ENCODE peak calls at places on chromosomes 5 and 9, in four cellular contexts. H, Y, B and Q are unnamed samples.

GRCh38 chr9:117028103-117028858 is 341.2 kb downstream of the TRIM32 start:
- DNase-seq in H (no peak), Y (no peak), B (no peak), Q (no peak)

GRCh38 chr9:96021616-96022444 is 146.3 kb downstream of the ERCC6L2 start:
- DNase-seq in H (no peak), Y (no peak), B (no peak), Q (no peak)

GRCh38 chr5:41465493-41466171 is 44.8 kb downstream of the PLCXD3 start:
- DNase-seq in H (no peak), Y (no peak), B (no peak), Q (no peak)

GRCh38 chr5:141779642-141780041 is 97.6 kb upstream of the ARAP3 start:
- DNase-seq in H (peak), Y (no peak), B (no peak), Q (peak)

GRCh38 chr9:126856326-126856877 is 4.0 kb upstream of the ZBTB34 start:
- DNase-seq in H (no peak), Y (no peak), B (no peak), Q (no peak)

GRCh38 chr5:172086312-172086975 is 80.0 kb upstream of the FBXW11 start:
- DNase-seq in H (no peak), Y (no peak), B (no peak), Q (no peak)

GRCh38 chr9:137648396-137648795 is 29.6 kb downstream of the EHMT1 start:
- DNase-seq in H (no peak), Y (no peak), B (no peak), Q (no peak)

GRCh38 chr5:41263335-41263734 is 50.0 kb upstream of the C6 start:
- DNase-seq in H (no peak), Y (no peak), B (no peak), Q (no peak)

GRCh38 chr5:120771181-120771580 is 307.1 kb downstream of the PRR16 start:
- DNase-seq in H (no peak), Y (no peak), B (no peak), Q (peak)

GRCh38 chr5:74576941-74577456 is 63.5 kb downstream of the ENC1 start:
- DNase-seq in H (no peak), Y (no peak), B (peak), Q (no peak)

GRCh38 chr5:153513171-153513570 is 22.7 kb downstream of the GRIA1 start:
- DNase-seq in H (no peak), Y (no peak), B (no peak), Q (no peak)

GRCh38 chr5:112216140-112216539 is 202.9 kb downstream of the EPB41L4A start:
- DNase-seq in H (no peak), Y (no peak), B (no peak), Q (no peak)

GRCh38 chr5:112929336-112930081 is 7.5 kb upstream of the REEP5 start:
- DNase-seq in H (no peak), Y (no peak), B (no peak), Q (no peak)

GRCh38 chr9:33388110-33388994 is 14.0 kb downstream of the AQP7 start:
- DNase-seq in H (no peak), Y (no peak), B (no peak), Q (no peak)

GRCh38 chr9:134651226-134651905 is 9.8 kb downstream of the COL5A1 start:
- DNase-seq in H (no peak), Y (no peak), B (no peak), Q (no peak)

GRCh38 chr5:91109634-91110033 is 273.5 kb downstream of the ARRDC3 start:
- DNase-seq in H (no peak), Y (no peak), B (no peak), Q (no peak)

GRCh38 chr5:136020383-136021015 is 8.3 kb upstream of the TGFBI start:
- DNase-seq in H (peak), Y (peak), B (peak), Q (peak)

GRCh38 chr5:43661102-43661501 is 58.1 kb downstream of the NNT start:
- DNase-seq in H (peak), Y (peak), B (peak), Q (peak)

GRCh38 chr5:121313886-121314285 is 537.8 kb upstream of the FTMT start:
- DNase-seq in H (no peak), Y (no peak), B (no peak), Q (no peak)

GRCh38 chr9:126386088-126386487 is 59.5 kb downstream of the MVB12B start:
- DNase-seq in H (no peak), Y (no peak), B (no peak), Q (peak)

GRCh38 chr9:124394596-124394995 is 20.6 kb downstream of the PSMB7 start:
- DNase-seq in H (no peak), Y (no peak), B (no peak), Q (no peak)

GRCh38 chr9:77735515-77735914 is 87.4 kb upstream of the GNA14 start:
- DNase-seq in H (peak), Y (no peak), B (no peak), Q (no peak)

GRCh38 chr5:92678576-92679105 is 902.4 kb downstream of the NR2F1-AS1 start:
- DNase-seq in H (no peak), Y (peak), B (no peak), Q (peak)

GRCh38 chr5:18465833-18466681 is 831.8 kb downstream of the TAF11L14 start:
- DNase-seq in H (no peak), Y (no peak), B (peak), Q (peak)

GRCh38 chr5:1552469-1553255 is 28.9 kb upstream of the LPCAT1 start:
- DNase-seq in H (no peak), Y (no peak), B (no peak), Q (no peak)

GRCh38 chr9:88660611-88661010 is 125.6 kb downstream of the NXNL2 start:
- DNase-seq in H (no peak), Y (peak), B (no peak), Q (peak)

GRCh38 chr9:14025741-14026140 is 288.2 kb downstream of the NFIB start:
- DNase-seq in H (no peak), Y (no peak), B (no peak), Q (no peak)

GRCh38 chr5:41004931-41005330 is 66.2 kb downstream of the MROH2B start:
- DNase-seq in H (no peak), Y (no peak), B (no peak), Q (no peak)

GRCh38 chr5:35303152-35303551 is 72.9 kb upstream of the PRLR start:
- DNase-seq in H (no peak), Y (no peak), B (no peak), Q (no peak)

GRCh38 chr5:75717082-75717922 is at the start of gene POC5:
- DNase-seq in H (peak), Y (peak), B (peak), Q (peak)
- TF ChIP-seq CTCF in H (peak), Y (peak), B (no peak), Q (no peak)

GRCh38 chr9:98673681-98674080 is 35.1 kb downstream of the GABBR2 start:
- DNase-seq in H (no peak), Y (no peak), B (no peak), Q (no peak)

GRCh38 chr9:98678244-98678842 is 30.4 kb downstream of the GABBR2 start:
- DNase-seq in H (no peak), Y (peak), B (no peak), Q (peak)
- TF ChIP-seq CTCF in H (no peak), Y (peak), B (peak), Q (peak)

GRCh38 chr5:96687812-96688453 is 25.8 kb downstream of the CAST start:
- DNase-seq in H (no peak), Y (peak), B (peak), Q (peak)
- TF ChIP-seq CTCF in H (peak), Y (peak), B (peak), Q (peak)

DNA sequence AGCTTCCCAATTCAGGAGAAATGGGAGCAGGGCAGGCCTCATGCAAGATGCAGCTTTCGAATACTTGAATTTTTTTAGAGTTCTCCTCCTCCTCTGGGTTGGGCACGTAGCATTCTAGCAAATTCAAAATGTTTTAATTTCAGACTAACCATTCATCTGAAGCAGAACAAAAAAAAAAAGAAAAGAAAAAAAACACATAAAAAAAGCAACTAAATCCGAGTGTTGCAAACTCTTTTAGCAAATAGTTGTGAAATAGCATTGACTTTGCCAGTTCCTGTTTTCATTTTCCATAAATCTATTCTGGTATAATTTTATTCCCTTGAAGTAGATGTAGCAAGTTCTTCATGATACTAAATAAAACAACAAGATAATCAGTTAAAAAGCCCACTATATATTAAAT is 359.0 kb upstream of the KLF4 start:
- DNase-seq in H (no peak), Y (no peak), B (no peak), Q (no peak)
- TF ChIP-seq CTCF in H (no peak), Y (no peak), B (no peak), Q (no peak)

GRCh38 chr5:177367981-177368960 is 10.5 kb downstream of the RGS14 start:
- DNase-seq in H (no peak), Y (no peak), B (no peak), Q (no peak)

GRCh38 chr5:177369050-177369912 is 11.6 kb downstream of the RGS14 start:
- DNase-seq in H (no peak), Y (no peak), B (no peak), Q (peak)

GRCh38 chr5:177365845-177366527 is 8.3 kb downstream of the RGS14 start:
- DNase-seq in H (no peak), Y (no peak), B (no peak), Q (no peak)

GRCh38 chr5:177366528-177367322 is 9.0 kb downstream of the RGS14 start:
- DNase-seq in H (peak), Y (no peak), B (no peak), Q (no peak)

GRCh38 chr5:177367323-177367848 is 9.7 kb downstream of the RGS14 start:
- DNase-seq in H (no peak), Y (no peak), B (no peak), Q (no peak)
- TF ChIP-seq CTCF in H (peak), Y (no peak), B (no peak), Q (no peak)

DNA sequence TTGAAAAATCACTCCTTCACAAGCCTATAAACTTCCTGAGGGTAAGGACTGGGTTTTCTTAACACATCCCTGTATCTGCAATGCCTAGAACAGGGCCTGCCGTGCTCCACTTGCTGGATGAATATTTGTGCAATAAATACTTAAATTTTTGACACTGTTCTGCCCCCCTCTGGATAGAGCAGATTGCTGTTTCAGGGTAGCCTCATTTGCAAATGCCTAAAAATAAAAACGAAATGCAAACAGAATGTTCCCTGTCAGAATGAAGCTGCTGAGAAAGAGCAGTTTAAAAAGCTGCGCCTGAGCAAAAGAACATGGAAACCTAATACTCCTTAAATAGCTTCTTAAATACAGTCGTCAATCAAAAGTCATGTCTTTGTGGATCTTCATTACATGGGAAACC is 385.3 kb downstream of the PRELID2 start:
- DNase-seq in H (no peak), Y (no peak), B (no peak), Q (no peak)
- TF ChIP-seq CTCF in H (no peak), Y (peak), B (no peak), Q (no peak)

GRCh38 chr5:173920866-173921265 is 32.7 kb downstream of the CPEB4 start:
- DNase-seq in H (no peak), Y (no peak), B (no peak), Q (no peak)

GRCh38 chr5:173919443-173919842 is 31.3 kb downstream of the CPEB4 start:
- DNase-seq in H (no peak), Y (no peak), B (peak), Q (no peak)

GRCh38 chr5:173922527-173922926 is 34.4 kb downstream of the CPEB4 start:
- DNase-seq in H (no peak), Y (no peak), B (no peak), Q (no peak)

GRCh38 chr5:173917788-173918786 is 29.9 kb downstream of the CPEB4 start:
- DNase-seq in H (peak), Y (peak), B (peak), Q (peak)

GRCh38 chr5:173920024-173920753 is 32.0 kb downstream of the CPEB4 start:
- DNase-seq in H (no peak), Y (no peak), B (no peak), Q (no peak)
- TF ChIP-seq CTCF in H (no peak), Y (no peak), B (no peak), Q (no peak)